ENCODE peak calls at places on chromosomes 12 and 14, in four cellular contexts. Z is dorsolateral prefrontal cortex, O is fibroblast of lung, J is cardiac muscle cell. S is an unnamed sample.

GRCh38 chr12:99768758-99769157 is 121.2 kb downstream of the GARIN6 start:
- DNase-seq in J (no peak), O (no peak), Z (no peak), S (no peak)

GRCh38 chr14:54440037-54440436 is 1.1 kb downstream of the CNIH1 start:
- DNase-seq in O (peak; percentile 73), J (no peak), Z (no peak), S (no peak)

GRCh38 chr14:75088566-75089373 is 19.3 kb downstream of the ZC2HC1C start:
- DNase-seq in J (peak; percentile 78), O (peak; percentile 70), Z (no peak), S (no peak)

GRCh38 chr12:106682594-106683234 is 91.8 kb upstream of the RIC8B start:
- DNase-seq in Z (no peak), J (no peak), O (peak; percentile 51), S (no peak)

GRCh38 chr14:104754213-104754851 is 1.4 kb downstream of the SIVA1 start:
- DNase-seq in O (no peak), Z (no peak), J (no peak), S (no peak)

GRCh38 chr14:34699873-34700621 is 14.3 kb downstream of the CFL2 start:
- DNase-seq in J (no peak), O (peak; percentile 91), Z (no peak), S (no peak)

GRCh38 chr12:89472508-89472907 is 52.1 kb downstream of the GALNT4 start:
- DNase-seq in Z (no peak), O (peak; percentile 59), J (no peak), S (no peak)

GRCh38 chr12:13425766-13426165 is 229.2 kb downstream of the EMP1 start:
- DNase-seq in O (no peak), J (no peak), Z (no peak), S (no peak)

GRCh38 chr14:89702151-89702936 is 252.2 kb downstream of the EFCAB11 start:
- DNase-seq in Z (no peak), J (peak; percentile 4), O (peak; percentile 65), S (no peak)

GRCh38 chr12:53748072-53748840 is 3.5 kb downstream of the CISTR start:
- DNase-seq in O (no peak), Z (no peak), J (no peak), S (no peak)

GRCh38 chr14:96711559-96712267 is 85.5 kb upstream of the VRK1 start:
- DNase-seq in J (no peak), O (no peak), Z (no peak), S (no peak)

GRCh38 chr12:132238487-132239248 is 90.7 kb downstream of the GALNT9 start:
- DNase-seq in Z (no peak), O (no peak), J (no peak), S (no peak)

GRCh38 chr14:68820536-68820935 is 27.7 kb upstream of the ZFP36L1 start:
- DNase-seq in O (no peak), J (no peak), Z (no peak), S (no peak)

GRCh38 chr12:27463826-27464554 is 17.5 kb downstream of the SMCO2 start:
- DNase-seq in Z (no peak), O (peak; percentile 95), J (no peak), S (no peak)

GRCh38 chr14:22070119-22070982 is 396.7 kb upstream of the OR4E1 start:
- DNase-seq in J (peak; percentile 22), O (peak; percentile 0), Z (no peak), S (no peak)

GRCh38 chr12:6827437-6827894 is 741 bp upstream of the P3H3 start:
- DNase-seq in J (peak; percentile 91), Z (peak; percentile 85), O (peak; percentile 83), S (no peak)

GRCh38 chr14:52338282-52338681 is 24.2 kb downstream of the PTGER2 start:
- DNase-seq in J (no peak), O (peak; percentile 61), Z (no peak), S (no peak)

GRCh38 chr12:131829795-131830334 is 1.7 kb downstream of the MMP17 start:
- DNase-seq in O (no peak), Z (no peak), J (no peak), S (no peak)

GRCh38 chr12:2221030-2221621 is 168.3 kb downstream of the CACNA1C start:
- DNase-seq in J (no peak), Z (no peak), O (no peak), S (no peak)

GRCh38 chr14:70665448-70666363 is 24.0 kb downstream of the TTC9 start:
- DNase-seq in Z (no peak), O (no peak), J (no peak), S (no peak)

GRCh38 chr12:26283617-26284016 is 88.2 kb downstream of the SSPN start:
- DNase-seq in O (no peak), J (no peak), Z (no peak), S (no peak)

GRCh38 chr12:67052981-67053380 is 216.2 kb upstream of the CAND1 start:
- DNase-seq in O (no peak), Z (no peak), J (no peak), S (no peak)

GRCh38 chr14:102819176-102819628 is 42.0 kb downstream of the TRAF3 start:
- DNase-seq in O (no peak), J (no peak), Z (no peak), S (no peak)

GRCh38 chr14:68637106-68638021 is 155.5 kb downstream of the ZFP36L1 start:
- DNase-seq in Z (no peak), O (peak; percentile 62), J (no peak), S (peak; percentile 31)

GRCh38 chr14:63276492-63277342 is 42.0 kb downstream of the GPHB5 start:
- DNase-seq in J (peak; percentile 56), Z (no peak), O (peak; percentile 73), S (no peak)

GRCh38 chr12:79296871-79297270 is 393.9 kb downstream of the PAWR start:
- DNase-seq in Z (no peak), J (no peak), O (no peak), S (no peak)

GRCh38 chr12:109999983-110000505 is 814 bp downstream of the ANKRD13A start:
- DNase-seq in J (peak; percentile 19), O (peak; percentile 47), Z (no peak), S (no peak)

GRCh38 chr12:123513805-123514204 is 19.7 kb downstream of the RILPL1 start:
- DNase-seq in Z (no peak), J (no peak), O (no peak), S (no peak)

GRCh38 chr14:22819191-22819988 is 4.2 kb upstream of the SLC7A7 start:
- DNase-seq in J (no peak), Z (no peak), O (peak; percentile 85), S (no peak)

GRCh38 chr12:120536064-120536791 is 2.1 kb downstream of the RNF10 start:
- DNase-seq in J (no peak), Z (no peak), O (no peak), S (no peak)

GRCh38 chr12:55188974-55189556 is 31.8 kb upstream of the OR10A7 start:
- DNase-seq in Z (no peak), O (peak; percentile 83), J (peak; percentile 78), S (peak; percentile 26)

GRCh38 chr14:96083667-96084320 is 44.6 kb downstream of the C14orf132 start:
- DNase-seq in O (no peak), J (no peak), Z (no peak), S (no peak)

GRCh38 chr14:101328412-101329149 is 232.7 kb upstream of the DIO3 start:
- DNase-seq in J (no peak), O (no peak), Z (no peak), S (no peak)

S was measured in substantia nigra.